ENCODE peak calls at places on chromosome 12, in four cellular contexts. Y is H9, K is K562, U is upper lobe of right lung. G is an unnamed sample.
A peak's percentile ranks its signal among the peaks of the same experiment; 100 is the strongest.

GRCh38 chr12:104596128-104596799 is 139.5 kb downstream of the CHST11 start:
- DNase-seq in Y (no peak), K (no peak), U (no peak), G (no peak)

GRCh38 chr12:45762185-45763110 is 32.9 kb downstream of the ARID2 start:
- DNase-seq in Y (no peak), K (peak; percentile 55), U (no peak), G (peak; percentile 50)

GRCh38 chr12:6200266-6201198 is at the start of gene CD9:
- DNase-seq in Y (peak; percentile 82), K (peak; percentile 24), U (peak; percentile 76), G (peak; percentile 79)

GRCh38 chr12:21776242-21776641 is 1.7 kb upstream of the KCNJ8 start:
- DNase-seq in Y (no peak), K (no peak), U (no peak), G (no peak)

GRCh38 chr12:32155911-32156585 is 49.4 kb downstream of the BICD1 start:
- DNase-seq in Y (no peak), K (peak; percentile 58), U (no peak), G (peak; percentile 61)

GRCh38 chr12:127987199-127987901 is 279.6 kb upstream of the TMEM132C start:
- DNase-seq in Y (no peak), K (peak; percentile 3), U (no peak), G (no peak)

GRCh38 chr12:50747817-50748216 is 16.1 kb upstream of the ATF1 start:
- DNase-seq in Y (peak; percentile 76), K (no peak), U (no peak), G (peak; percentile 63)

GRCh38 chr12:108675792-108676191 is 42.1 kb upstream of the SELPLG start:
- DNase-seq in Y (no peak), K (peak; percentile 32), U (no peak), G (no peak)

GRCh38 chr12:92041742-92042141 is 103.9 kb downstream of the BTG1 start:
- DNase-seq in Y (no peak), K (no peak), U (no peak), G (peak; percentile 55)

GRCh38 chr12:108305520-108305919 is 33.6 kb downstream of the CMKLR1 start:
- DNase-seq in Y (no peak), K (peak; percentile 43), U (peak; percentile 86), G (no peak)

GRCh38 chr12:18320036-18320617 is 58.8 kb downstream of the PIK3C2G start:
- DNase-seq in Y (peak; percentile 58), K (peak; percentile 0), U (no peak), G (peak; percentile 80)

GRCh38 chr12:48681416-48681737 is 661 bp downstream of the KANSL2 start:
- DNase-seq in Y (no peak), K (no peak), U (no peak), G (no peak)

GRCh38 chr12:2023365-2023764 is 19.1 kb upstream of the DCP1B start:
- DNase-seq in Y (no peak), K (no peak), U (no peak), G (peak; percentile 63)

GRCh38 chr12:85440273-85440672 is 160.3 kb downstream of the ALX1 start:
- DNase-seq in Y (no peak), K (no peak), U (no peak), G (no peak)

GRCh38 chr12:85445060-85445938 is 165.3 kb downstream of the ALX1 start:
- DNase-seq in Y (no peak), K (no peak), U (no peak), G (peak; percentile 69)

GRCh38 chr12:85441025-85441424 is 161.0 kb downstream of the ALX1 start:
- DNase-seq in Y (no peak), K (no peak), U (no peak), G (no peak)

DNA sequence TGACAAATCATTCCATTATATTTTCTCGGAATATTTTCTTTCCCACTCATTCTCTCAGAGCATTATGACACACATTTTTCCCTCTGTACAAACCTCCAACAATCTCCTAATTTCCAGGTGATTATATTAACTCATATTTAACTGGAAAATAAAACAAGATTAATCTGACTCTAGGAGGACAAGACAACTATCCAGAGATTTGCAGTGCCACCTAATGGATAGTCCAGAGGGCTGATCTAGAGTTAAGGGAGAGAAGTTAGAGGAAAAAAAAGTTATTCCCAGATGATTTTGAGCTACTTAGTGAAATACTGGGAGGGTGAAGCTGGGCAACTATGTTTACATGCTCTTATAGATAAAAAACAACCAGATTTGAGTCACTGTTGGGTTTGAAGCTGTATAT is 161.7 kb downstream of the ALX1 start:
- DNase-seq in Y (no peak), K (no peak), U (no peak), G (no peak)
- TF ChIP-seq CTCF in Y (peak; percentile 46), K (no peak), U (no peak), G (peak; percentile 62)

GRCh38 chr12:96294831-96295230 is 100.7 kb downstream of the ELK3 start:
- DNase-seq in Y (no peak), K (no peak), U (no peak), G (no peak)

GRCh38 chr12:96300064-96300463 is 100.2 kb downstream of the CDK17 start:
- DNase-seq in Y (no peak), K (no peak), U (no peak), G (no peak)

GRCh38 chr12:96301732-96302131 is 98.5 kb downstream of the CDK17 start:
- DNase-seq in Y (no peak), K (no peak), U (no peak), G (no peak)

GRCh38 chr12:96295532-96296160 is 101.5 kb downstream of the ELK3 start:
- DNase-seq in Y (no peak), K (no peak), U (no peak), G (no peak)

DNA sequence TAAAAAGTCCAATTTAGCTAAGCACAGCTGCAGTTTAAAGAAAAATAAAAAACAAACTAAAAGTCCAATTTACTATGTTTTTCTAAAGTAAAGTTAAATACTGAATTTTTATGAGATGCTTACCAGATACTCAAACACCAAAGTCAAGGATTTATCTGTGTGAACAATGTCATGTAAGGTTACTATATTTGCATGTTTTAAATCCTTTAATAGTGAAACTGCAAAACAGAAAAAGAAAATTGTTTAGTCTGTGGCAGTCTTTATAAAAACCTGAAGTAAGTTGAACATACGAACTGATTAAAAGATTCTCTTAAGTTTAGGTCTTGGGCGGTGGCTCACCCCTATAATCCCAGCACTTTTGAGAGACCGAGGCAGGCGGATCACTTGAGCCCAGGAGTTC is 102.7 kb downstream of the CDK17 start:
- DNase-seq in Y (no peak), K (no peak), U (no peak), G (no peak)
- H3K4me1 ChIP-seq in Y (no peaks in the 10 kb centered on the region), K (no peaks in the 10 kb centered on the region), U (no peaks in the 10 kb centered on the region), G (no peaks in the 10 kb centered on the region)

DNA sequence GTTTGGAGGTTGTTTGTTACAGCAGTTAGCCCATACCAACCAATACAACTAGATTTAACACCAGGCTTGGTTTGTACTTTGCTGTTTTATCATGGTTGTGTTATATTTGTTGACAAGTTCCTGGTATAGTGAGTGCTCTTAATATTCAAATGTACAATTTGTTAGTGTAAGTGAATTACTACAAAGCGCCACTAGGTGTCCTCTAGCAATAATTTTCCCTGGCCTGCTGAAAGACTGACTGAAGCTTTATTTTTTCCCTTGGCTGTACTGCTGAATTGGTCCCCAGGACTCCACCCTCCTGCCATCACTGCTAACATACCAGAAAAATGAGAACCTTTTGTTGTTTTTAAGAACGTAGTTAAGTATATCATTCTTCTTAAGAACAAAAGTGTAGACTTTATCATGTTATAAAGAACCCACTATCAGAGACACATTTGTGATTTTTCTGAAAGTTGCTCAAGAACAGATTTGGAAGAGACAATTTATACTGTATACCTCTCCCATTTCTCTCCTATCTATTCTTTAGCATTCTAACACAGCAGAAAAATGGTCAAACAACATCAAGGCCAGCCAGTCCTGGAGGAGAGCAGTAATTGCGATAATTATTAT is 75.3 kb upstream of the FAR2 start:
- DNase-seq in Y (no peak), K (peak; percentile 32), U (no peak), G (peak; percentile 46)
- TF ChIP-seq CTCF in Y (peak; percentile 82), K (peak; percentile 38), U (peak; percentile 65), G (peak; percentile 98)

GRCh38 chr12:124455336-124455735 is 112.1 kb downstream of the NCOR2 start:
- DNase-seq in Y (no peak), K (no peak), U (no peak), G (no peak)
- H3K4me1 ChIP-seq in Y (no peaks in the 10 kb centered on the region), K (peaks cover 33% of the 10 kb centered on the region), U (peaks cover 58% of the 10 kb centered on the region), G (no peaks in the 10 kb centered on the region)

G was measured in endodermal cell.